ENCODE peak calls at places on chromosomes 2 and 18, in seven cellular contexts. C is left ventricle myocardium inferior, M is GM23338, N is upper lobe of right lung, G is HCT116, L is tibial nerve, B is thoracic aorta. O is an unnamed sample.

GRCh38 chr2:128879161-128879560 is 560.5 kb upstream of the HS6ST1 start:
- DNase-seq in C (no peak), M (peak), N (no peak), G (no peak), L (no peak), B (no peak), O (no peak)

GRCh38 chr2:220533485-220533884 is 906.1 kb downstream of the SLC4A3 start:
- DNase-seq in C (no peak), M (peak), N (no peak), G (peak), L (no peak), B (no peak), O (no peak)

GRCh38 chr2:231162036-231162345 is 36.4 kb upstream of the ARMC9 start:
- DNase-seq in C (no peak), M (no peak), N (no peak), G (no peak), L (no peak), B (no peak), O (no peak)

GRCh38 chr18:28003451-28003850 is 173.5 kb downstream of the CDH2 start:
- DNase-seq in C (no peak), M (no peak), N (no peak), G (no peak), L (no peak), B (no peak), O (no peak)

GRCh38 chr2:145925591-145925990 is 1405.7 kb upstream of the ZEB2 start:
- DNase-seq in C (no peak), M (no peak), N (no peak), G (no peak), L (no peak), B (no peak), O (no peak)

GRCh38 chr2:239177908-239178307 is 222.9 kb downstream of the HDAC4 start:
- DNase-seq in C (peak), M (no peak), N (peak), G (no peak), L (no peak), B (no peak), O (no peak)

GRCh38 chr2:36717556-36718266 is 21.2 kb downstream of the VIT start:
- DNase-seq in C (no peak), M (no peak), N (no peak), G (no peak), L (no peak), B (no peak), O (no peak)

GRCh38 chr2:201484805-201485204 is 33.3 kb downstream of the STRADB start:
- DNase-seq in C (no peak), M (no peak), N (no peak), G (no peak), L (no peak), B (no peak), O (no peak)

GRCh38 chr2:45334241-45334860 is 276.7 kb downstream of the SRBD1 start:
- DNase-seq in C (no peak), M (no peak), N (no peak), G (no peak), L (no peak), B (no peak), O (no peak)

GRCh38 chr2:119426801-119427395 is 4.8 kb upstream of the TMEM37 start:
- DNase-seq in C (no peak), M (no peak), N (peak), G (no peak), L (peak), B (no peak), O (peak)

GRCh38 chr2:220279372-220279771 is 651.9 kb downstream of the SLC4A3 start:
- DNase-seq in C (no peak), M (no peak), N (no peak), G (peak), L (no peak), B (no peak), O (no peak)

GRCh38 chr18:11078491-11078890 is 70.9 kb downstream of the PIEZO2 start:
- DNase-seq in C (no peak), M (no peak), N (no peak), G (no peak), L (no peak), B (no peak), O (no peak)

GRCh38 chr2:73925853-73926492 is 707 bp upstream of the DGUOK start:
- DNase-seq in C (no peak), M (peak), N (no peak), G (no peak), L (no peak), B (no peak), O (no peak)

GRCh38 chr2:67159929-67160328 is 237.2 kb upstream of the ETAA1 start:
- DNase-seq in C (no peak), M (no peak), N (no peak), G (no peak), L (no peak), B (no peak), O (no peak)

GRCh38 chr2:19673213-19673791 is 228.5 kb downstream of the TTC32 start:
- DNase-seq in C (peak), M (no peak), N (no peak), G (no peak), L (no peak), B (no peak), O (no peak)

GRCh38 chr2:165886487-165887146 is 67.0 kb downstream of the TTC21B start:
- DNase-seq in C (no peak), M (no peak), N (no peak), G (no peak), L (no peak), B (no peak), O (no peak)

GRCh38 chr18:25164837-25165791 is 186.9 kb downstream of the ZNF521 start:
- DNase-seq in C (peak), M (no peak), N (no peak), G (no peak), L (no peak), B (no peak), O (no peak)

DNA sequence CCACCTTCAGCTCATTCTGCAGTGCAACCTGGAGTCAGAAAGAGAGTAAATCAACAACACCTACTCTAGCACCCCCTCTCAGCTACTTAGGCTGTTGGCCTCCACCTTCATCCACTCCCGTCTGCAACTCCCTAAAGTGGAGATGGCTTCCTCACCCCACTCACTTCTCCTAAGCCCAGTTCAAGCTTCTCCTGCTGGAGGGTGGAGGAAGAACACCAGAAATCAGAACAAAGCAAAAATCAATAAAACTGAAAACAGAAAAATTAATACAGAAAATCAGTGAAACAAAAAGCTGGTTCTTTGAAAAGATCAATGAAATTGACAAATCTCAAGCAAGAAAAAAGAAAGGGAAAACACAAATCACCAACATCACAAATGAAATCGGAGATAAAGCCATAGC is 191.7 kb downstream of the ANAPC1 start:
- DNase-seq in C (no peak), M (no peak), N (no peak), G (no peak), L (no peak), B (no peak), O (no peak)
- TF ChIP-seq CTCF in C (no peak), M (no peak), N (no peak), G (no peak), L (no peak), B (no peak), O (no peak)

GRCh38 chr2:71555798-71556454 is 102.6 kb downstream of the DYSF start:
- DNase-seq in C (no peak), M (no peak), N (no peak), G (no peak), L (no peak), B (no peak), O (peak)
- TF ChIP-seq CTCF in C (no peak), M (no peak), N (no peak), G (no peak), L (no peak), B (no peak), O (no peak)

GRCh38 chr18:64115906-64116305 is 33.0 kb downstream of the LINC00305 start:
- DNase-seq in C (no peak), M (no peak), N (no peak), G (no peak), L (no peak), B (no peak), O (no peak)

GRCh38 chr18:64116806-64117205 is 32.1 kb downstream of the LINC00305 start:
- DNase-seq in C (no peak), M (peak), N (no peak), G (no peak), L (no peak), B (no peak), O (no peak)

GRCh38 chr18:64119916-64120315 is 29.0 kb downstream of the LINC00305 start:
- DNase-seq in C (no peak), M (peak), N (no peak), G (no peak), L (no peak), B (no peak), O (no peak)
- TF ChIP-seq CTCF in C (no peak), M (no peak), N (peak), G (no peak), L (no peak), B (no peak), O (no peak)

GRCh38 chr2:198325359-198325758 is 521.0 kb downstream of the PLCL1 start:
- DNase-seq in C (no peak), M (no peak), N (no peak), G (no peak), L (no peak), B (no peak), O (no peak)

GRCh38 chr2:198326431-198326830 is 522.0 kb downstream of the PLCL1 start:
- DNase-seq in C (no peak), M (no peak), N (no peak), G (no peak), L (no peak), B (no peak), O (no peak)

GRCh38 chr2:198324071-198324470 is 519.7 kb downstream of the PLCL1 start:
- DNase-seq in C (no peak), M (no peak), N (no peak), G (no peak), L (no peak), B (no peak), O (no peak)

GRCh38 chr2:198321522-198322088 is 517.2 kb downstream of the PLCL1 start:
- DNase-seq in C (no peak), M (no peak), N (no peak), G (no peak), L (no peak), B (no peak), O (no peak)

GRCh38 chr2:198322275-198322674 is 517.9 kb downstream of the PLCL1 start:
- DNase-seq in C (no peak), M (peak), N (no peak), G (no peak), L (no peak), B (no peak), O (no peak)
- TF ChIP-seq CTCF in C (peak), M (peak), N (peak), G (no peak), L (no peak), B (no peak), O (no peak)

GRCh38 chr2:174142290-174142689 is 106.0 kb downstream of the OLA1 start:
- DNase-seq in C (no peak), M (no peak), N (no peak), G (no peak), L (no peak), B (no peak), O (no peak)

GRCh38 chr2:174138161-174138560 is 110.2 kb downstream of the OLA1 start:
- DNase-seq in C (no peak), M (peak), N (no peak), G (no peak), L (no peak), B (no peak), O (no peak)
- TF ChIP-seq CTCF in C (peak), M (peak), N (peak), G (no peak), L (no peak), B (no peak), O (peak)

DNA sequence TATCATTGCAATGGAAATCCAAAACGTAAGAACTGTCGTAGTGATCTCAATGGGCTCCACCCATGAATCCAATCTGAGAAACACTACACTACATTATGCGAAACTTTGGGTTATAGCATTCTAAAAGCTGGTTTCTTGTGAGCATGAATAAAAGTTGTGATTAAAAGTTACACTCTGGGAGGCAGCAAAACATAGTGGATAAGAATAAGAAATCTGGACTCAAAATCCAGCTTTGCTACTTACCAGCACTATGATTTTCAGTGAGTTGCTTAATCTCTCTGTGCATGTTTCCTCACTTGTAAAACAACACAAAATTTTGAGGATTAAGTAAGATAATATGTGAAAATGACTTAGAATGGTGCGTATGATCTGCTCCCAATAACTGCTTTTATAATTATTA is 25.7 kb upstream of the THOC1 start:
- DNase-seq in C (no peak), M (no peak), N (no peak), G (no peak), L (no peak), B (no peak), O (no peak)
- TF ChIP-seq CTCF in C (peak), M (no peak), N (no peak), G (no peak), L (no peak), B (no peak), O (no peak)

GRCh38 chr2:88831792-88832248 is 140.3 kb downstream of the RPIA start:
- DNase-seq in C (peak), M (peak), N (peak), G (peak), L (no peak), B (no peak), O (peak)
- TF ChIP-seq CTCF in C (peak), M (peak), N (peak), G (peak), L (peak), B (peak), O (peak)